ENCODE peak calls at places on chromosomes 16 and 17, in four cellular contexts. One of them, this sample, is unnamed.

GRCh38 chr16:1770328-1771071 is 843 bp downstream of the NME3 start:
- DNase-seq in uterus: peak
- DNase-seq in body of pancreas: peak
- DNase-seq in HCT116: peak
- DNase-seq in this sample: no peak

GRCh38 chr16:24419709-24420108 is 119.7 kb upstream of the RBBP6 start:
- DNase-seq in uterus: no peak
- DNase-seq in body of pancreas: no peak
- DNase-seq in HCT116: no peak
- DNase-seq in this sample: no peak

GRCh38 chr17:2017274-2017941 is 7.7 kb downstream of the RTN4RL1 start:
- DNase-seq in uterus: no peak
- DNase-seq in body of pancreas: no peak
- DNase-seq in HCT116: no peak
- DNase-seq in this sample: no peak

GRCh38 chr17:48258317-48258716 is 150.8 kb downstream of the SNX11 start:
- DNase-seq in uterus: no peak
- DNase-seq in body of pancreas: no peak
- DNase-seq in HCT116: no peak
- DNase-seq in this sample: no peak

GRCh38 chr17:22704674-22705073 is 1012.4 kb downstream of the KCNJ18 start:
- DNase-seq in HCT116: no peak
- DNase-seq in body of pancreas: no peak
- DNase-seq in uterus: no peak
- DNase-seq in this sample: no peak

GRCh38 chr16:77212736-77213541 is 13.7 kb downstream of the SYCE1L start:
- DNase-seq in HCT116: no peak
- DNase-seq in body of pancreas: peak
- DNase-seq in uterus: peak
- DNase-seq in this sample: no peak

GRCh38 chr16:31373235-31373634 is 18.3 kb downstream of the ITGAX start:
- DNase-seq in body of pancreas: no peak
- DNase-seq in HCT116: no peak
- DNase-seq in uterus: no peak
- DNase-seq in this sample: no peak

GRCh38 chr17:59002848-59003247 is 103.8 kb downstream of the TRIM37 start:
- DNase-seq in body of pancreas: no peak
- DNase-seq in HCT116: no peak
- DNase-seq in uterus: no peak
- DNase-seq in this sample: no peak

GRCh38 chr16:154223-155030 is 2.0 kb downstream of the HBZ start:
- DNase-seq in body of pancreas: no peak
- DNase-seq in HCT116: no peak
- DNase-seq in uterus: no peak
- DNase-seq in this sample: no peak

GRCh38 chr17:30278032-30278431 is 13.7 kb downstream of the BLMH start:
- DNase-seq in body of pancreas: peak
- DNase-seq in HCT116: no peak
- DNase-seq in uterus: no peak
- DNase-seq in this sample: no peak

GRCh38 chr17:77288115-77288619 is 147.4 kb downstream of the SEC14L1 start:
- DNase-seq in uterus: no peak
- DNase-seq in HCT116: no peak
- DNase-seq in body of pancreas: no peak
- DNase-seq in this sample: no peak

GRCh38 chr17:30950669-30951399 is 20.0 kb upstream of the RNF135 start:
- DNase-seq in uterus: peak
- DNase-seq in HCT116: no peak
- DNase-seq in body of pancreas: peak
- DNase-seq in this sample: no peak

GRCh38 chr17:63974594-63975192 is 2.0 kb upstream of the SCN4A start:
- DNase-seq in HCT116: peak
- DNase-seq in uterus: no peak
- DNase-seq in body of pancreas: no peak
- DNase-seq in this sample: no peak

GRCh38 chr17:44919885-44920564 is 4.7 kb upstream of the GFAP start:
- DNase-seq in uterus: peak
- DNase-seq in HCT116: peak
- DNase-seq in body of pancreas: peak
- DNase-seq in this sample: peak

GRCh38 chr16:4918790-4919210 is 18.1 kb downstream of the PPL start:
- DNase-seq in uterus: no peak
- DNase-seq in HCT116: no peak
- DNase-seq in body of pancreas: peak
- DNase-seq in this sample: no peak

GRCh38 chr16:54526916-54527315 is 240.3 kb upstream of the IRX3 start:
- DNase-seq in HCT116: no peak
- DNase-seq in uterus: no peak
- DNase-seq in body of pancreas: no peak
- DNase-seq in this sample: no peak

GRCh38 chr17:54153423-54153822 is 330.7 kb downstream of the KIF2B start:
- DNase-seq in body of pancreas: no peak
- DNase-seq in uterus: no peak
- DNase-seq in HCT116: no peak
- DNase-seq in this sample: no peak

GRCh38 chr17:70896843-70897242 is 727.5 kb downstream of the KCNJ2 start:
- DNase-seq in body of pancreas: no peak
- DNase-seq in HCT116: no peak
- DNase-seq in uterus: no peak
- DNase-seq in this sample: no peak

GRCh38 chr16:82935781-82936180 is 309.0 kb downstream of the CDH13 start:
- DNase-seq in body of pancreas: no peak
- DNase-seq in uterus: no peak
- DNase-seq in HCT116: no peak
- DNase-seq in this sample: no peak

GRCh38 chr17:81518785-81519283 is 6.2 kb upstream of the ACTG1 start:
- DNase-seq in body of pancreas: peak
- DNase-seq in HCT116: no peak
- DNase-seq in uterus: peak
- DNase-seq in this sample: peak

GRCh38 chr17:17951524-17951923 is 20.7 kb downstream of the TOM1L2 start:
- DNase-seq in uterus: no peak
- DNase-seq in body of pancreas: no peak
- DNase-seq in HCT116: no peak
- DNase-seq in this sample: no peak
- TF ChIP-seq CTCF in uterus: no peak
- TF ChIP-seq CTCF in body of pancreas: no peak
- TF ChIP-seq CTCF in HCT116: no peak
- TF ChIP-seq CTCF in this sample: no peak

GRCh38 chr16:68360547-68360946 is 49.7 kb downstream of the PRMT7 start:
- DNase-seq in body of pancreas: no peak
- DNase-seq in HCT116: no peak
- DNase-seq in uterus: no peak
- DNase-seq in this sample: no peak
- TF ChIP-seq CTCF in body of pancreas: no peak
- TF ChIP-seq CTCF in HCT116: no peak
- TF ChIP-seq CTCF in uterus: no peak
- TF ChIP-seq CTCF in this sample: no peak

GRCh38 chr16:72961115-72961832 is 86.7 kb downstream of the ZFHX3 start:
- DNase-seq in body of pancreas: no peak
- DNase-seq in HCT116: no peak
- DNase-seq in uterus: no peak
- DNase-seq in this sample: no peak
- TF ChIP-seq CTCF in body of pancreas: peak
- TF ChIP-seq CTCF in HCT116: peak
- TF ChIP-seq CTCF in uterus: no peak
- TF ChIP-seq CTCF in this sample: peak

DNA sequence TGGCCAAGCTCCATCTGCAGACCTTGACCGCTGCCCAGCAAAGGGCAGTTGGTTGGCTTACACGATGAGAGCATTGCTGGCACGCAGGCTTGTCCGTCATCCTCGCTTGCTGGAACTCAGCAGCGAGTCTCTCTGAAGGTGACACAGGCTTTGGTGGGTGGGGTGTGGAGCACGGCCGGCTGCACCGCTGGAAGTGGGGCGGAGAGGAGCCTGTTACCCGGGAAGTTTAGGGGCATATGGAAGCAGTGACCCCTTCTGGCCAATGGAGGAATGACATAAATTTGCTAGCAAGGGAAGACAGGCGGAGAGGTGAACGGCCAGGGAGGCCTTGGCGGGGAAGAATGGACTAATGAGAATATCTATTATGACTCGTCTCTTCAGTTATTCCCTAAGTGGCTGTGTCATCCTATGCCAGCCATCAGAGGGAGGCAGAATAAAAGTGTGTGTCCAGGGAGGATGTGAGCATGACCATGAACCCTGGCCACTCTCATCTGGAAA is 65.9 kb upstream of the SDK2 start:
- DNase-seq in body of pancreas: peak
- DNase-seq in HCT116: peak
- DNase-seq in uterus: peak
- DNase-seq in this sample: no peak
- TF ChIP-seq CTCF in body of pancreas: peak
- TF ChIP-seq CTCF in HCT116: peak
- TF ChIP-seq CTCF in uterus: peak
- TF ChIP-seq CTCF in this sample: peak

GRCh38 chr17:74217036-74217725 is 3.8 kb downstream of the TTYH2 start:
- DNase-seq in body of pancreas: no peak
- DNase-seq in uterus: no peak
- DNase-seq in HCT116: no peak
- DNase-seq in this sample: no peak
- TF ChIP-seq CTCF in body of pancreas: no peak
- TF ChIP-seq CTCF in uterus: no peak
- TF ChIP-seq CTCF in HCT116: no peak
- TF ChIP-seq CTCF in this sample: no peak

GRCh38 chr16:20291807-20292206 is 35.5 kb downstream of the GP2 start:
- DNase-seq in uterus: no peak
- DNase-seq in HCT116: no peak
- DNase-seq in body of pancreas: no peak
- DNase-seq in this sample: no peak
- TF ChIP-seq CTCF in uterus: no peak
- TF ChIP-seq CTCF in HCT116: no peak
- TF ChIP-seq CTCF in body of pancreas: no peak
- TF ChIP-seq CTCF in this sample: no peak

DNA sequence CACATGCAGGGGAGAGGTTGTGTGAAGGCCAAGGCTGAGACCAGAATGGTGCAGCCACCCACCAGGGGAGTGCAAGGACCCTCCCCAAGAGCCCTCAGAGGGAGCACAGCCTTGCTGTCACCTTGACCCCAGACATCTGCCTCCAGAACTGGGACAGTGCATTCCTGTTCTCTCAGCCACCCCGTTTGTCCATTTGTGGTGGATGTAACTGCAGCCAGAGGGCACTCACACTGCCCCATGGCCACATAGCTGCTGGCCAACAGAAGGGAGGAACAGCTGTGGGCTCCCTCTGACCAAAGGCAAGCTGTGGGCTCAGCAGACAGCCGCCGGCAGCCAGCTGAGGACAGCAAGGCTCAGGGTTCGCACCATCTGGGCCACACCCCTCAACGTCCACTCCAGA is 49.8 kb upstream of the KLHDC4 start:
- DNase-seq in uterus: no peak
- DNase-seq in body of pancreas: no peak
- DNase-seq in HCT116: no peak
- DNase-seq in this sample: no peak
- TF ChIP-seq CTCF in uterus: no peak
- TF ChIP-seq CTCF in body of pancreas: no peak
- TF ChIP-seq CTCF in HCT116: peak
- TF ChIP-seq CTCF in this sample: peak

This sample was measured in chondrocyte.